ENCODE peak calls at places on chromosomes 5 and 9, in nine cellular contexts. P is MM.1S, T is A549, O is NT2/D1, D is colonic mucosa, Z is sigmoid colon, S is ovary, I is tibial artery, U is GM23338. V is an unnamed sample. For H3K4me1, the result is how much of the 10 kb centered on the place peaks cover.

GRCh38 chr5:114412509-114413171 is 50.8 kb downstream of the KCNN2 start:
- DNase-seq in I (no peak), P (no peak), S (no peak), T (no peak), U (no peak), O (no peak), D (no peak), Z (no peak), V (no peak)

GRCh38 chr5:463952-464351 is 21.0 kb downstream of the EXOC3 start:
- DNase-seq in S (no peak), I (peak), O (no peak), P (no peak), Z (peak), D (no peak), U (no peak), T (no peak), V (peak)

GRCh38 chr5:88940712-88941111 is 57.7 kb upstream of the MEF2C start:
- DNase-seq in S (no peak), I (no peak), O (no peak), U (no peak), Z (no peak), D (no peak), P (peak), T (no peak), V (no peak)

GRCh38 chr9:23934291-23934690 is 108.3 kb upstream of the ELAVL2 start:
- DNase-seq in O (no peak), T (no peak), S (no peak), D (no peak), P (no peak), Z (no peak), I (no peak), U (peak), V (no peak)

GRCh38 chr5:53249529-53249928 is 140.0 kb upstream of the MOCS2 start:
- DNase-seq in U (no peak), T (peak), D (no peak), O (no peak), Z (peak), P (no peak), S (no peak), I (peak), V (no peak)

GRCh38 chr9:114300846-114301797 is 21.8 kb upstream of the ORM1 start:
- DNase-seq in P (no peak), T (no peak), S (peak), D (peak), U (no peak), I (peak), O (no peak), Z (peak), V (no peak)

GRCh38 chr9:137457406-137458193 is 1.5 kb downstream of the NSMF start:
- DNase-seq in T (no peak), Z (no peak), S (peak), I (peak), U (no peak), P (no peak), D (no peak), O (no peak), V (no peak)

GRCh38 chr9:73149371-73150067 is 2.1 kb upstream of the ANXA1 start:
- DNase-seq in U (no peak), D (no peak), S (no peak), Z (no peak), T (peak), O (no peak), I (no peak), P (peak), V (peak)

GRCh38 chr9:98795970-98796363 is 388 bp downstream of the ANKS6 start:
- DNase-seq in Z (no peak), I (no peak), P (peak), U (peak), T (no peak), S (no peak), D (peak), O (no peak), V (no peak)

GRCh38 chr5:160573318-160573717 is 151.7 kb downstream of the PTTG1 start:
- DNase-seq in I (no peak), D (no peak), P (no peak), U (no peak), O (no peak), T (no peak), Z (no peak), S (no peak), V (no peak)

GRCh38 chr9:111301195-111301594 is 28.8 kb downstream of the OR2K2 start:
- DNase-seq in P (no peak), O (no peak), U (no peak), Z (no peak), S (no peak), T (no peak), I (no peak), D (no peak), V (peak)

GRCh38 chr9:106632621-106633020 is 230.3 kb upstream of the ZNF462 start:
- DNase-seq in P (no peak), T (no peak), D (no peak), O (no peak), I (no peak), S (no peak), U (no peak), Z (no peak), V (no peak)

GRCh38 chr9:131112374-131113159 is 12.8 kb upstream of the NUP214 start:
- DNase-seq in D (no peak), S (no peak), T (no peak), U (no peak), I (no peak), Z (no peak), P (no peak), O (no peak), V (no peak)

GRCh38 chr9:125659954-125660353 is 47.1 kb downstream of the MAPKAP1 start:
- DNase-seq in U (no peak), P (no peak), T (no peak), Z (no peak), O (no peak), I (no peak), S (no peak), D (no peak), V (no peak)

GRCh38 chr5:65050826-65051498 is 282.2 kb downstream of the CWC27 start:
- DNase-seq in I (no peak), D (no peak), U (no peak), S (no peak), Z (no peak), T (no peak), O (no peak), P (no peak), V (no peak)

GRCh38 chr9:34554211-34555001 is 31.6 kb upstream of the ENHO start:
- DNase-seq in P (no peak), I (no peak), S (no peak), O (no peak), D (no peak), Z (peak), U (no peak), T (no peak), V (no peak)

GRCh38 chr5:5309645-5310044 is 112.8 kb upstream of the ICE1 start:
- DNase-seq in I (no peak), T (no peak), P (no peak), U (no peak), Z (no peak), D (no peak), S (no peak), O (no peak), V (no peak)

GRCh38 chr9:90967171-90967570 is 165.6 kb downstream of the SYK start:
- DNase-seq in Z (no peak), I (no peak), S (no peak), T (no peak), P (peak), D (no peak), U (peak), O (peak), V (no peak)

GRCh38 chr9:90972057-90972456 is 170.4 kb downstream of the SYK start:
- DNase-seq in T (no peak), D (no peak), I (no peak), O (no peak), Z (no peak), P (peak), S (no peak), U (no peak), V (no peak)

GRCh38 chr9:90966475-90967150 is 165.0 kb downstream of the SYK start:
- DNase-seq in O (no peak), T (no peak), I (no peak), Z (no peak), S (no peak), D (no peak), P (peak), U (no peak), V (no peak)

GRCh38 chr9:90970603-90971002 is 169.0 kb downstream of the SYK start:
- DNase-seq in P (no peak), O (no peak), Z (peak), I (no peak), S (no peak), T (no peak), D (no peak), U (no peak), V (no peak)

GRCh38 chr9:90969021-90969675 is 167.5 kb downstream of the SYK start:
- DNase-seq in T (no peak), Z (no peak), U (no peak), S (no peak), D (no peak), O (no peak), P (peak), I (no peak), V (no peak)
- H3K4me1 ChIP-seq in T (under half), Z (under half), U (under half), S (under half), D (under half), O (under half), P (under half), I (under half), V (under half)

DNA sequence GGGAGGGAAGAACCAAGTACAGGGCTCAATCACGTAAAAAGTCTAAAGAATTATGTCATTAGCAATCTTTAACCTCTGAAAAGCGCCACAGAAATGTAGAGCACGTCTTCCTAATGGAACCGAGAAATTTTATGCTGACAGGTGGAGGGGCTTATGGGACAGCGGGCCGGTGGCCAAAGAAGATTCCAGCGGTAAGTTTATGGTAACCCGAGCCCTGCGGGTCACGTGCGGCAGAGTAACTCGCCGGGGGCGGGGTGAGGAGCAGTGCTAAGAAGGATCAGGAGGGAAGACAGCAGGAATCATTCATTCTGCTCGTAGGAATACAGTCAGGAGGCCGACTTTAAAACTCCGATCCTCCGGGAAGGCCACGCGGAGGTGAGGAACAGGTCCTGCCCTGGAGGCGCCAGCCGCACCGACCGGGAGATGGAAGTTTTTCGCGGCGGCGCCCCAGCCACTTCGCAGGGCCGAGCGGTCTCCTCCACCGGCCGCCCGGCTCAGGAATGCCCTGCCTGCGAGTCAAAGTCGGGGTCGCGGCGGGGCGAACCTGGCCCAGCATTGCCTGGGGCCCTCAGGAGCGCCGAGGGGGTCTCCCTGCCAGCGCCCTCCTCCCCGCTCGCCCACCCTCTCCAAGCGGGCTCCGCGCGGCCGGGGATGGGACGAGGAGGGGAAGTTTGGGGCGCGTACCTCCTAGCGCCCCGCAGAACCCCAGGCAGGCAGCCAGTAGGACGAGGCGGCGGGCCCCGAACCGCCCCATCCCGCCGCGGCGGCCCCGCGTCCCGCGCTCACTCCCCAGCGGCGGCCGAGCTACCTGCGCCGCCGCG is 101.8 kb downstream of the ESM1 start:
- DNase-seq in U (peak), P (no peak), O (no peak), Z (peak), T (no peak), I (peak), S (peak), D (peak), V (peak)
- H3K4me3 ChIP-seq in U (peak), P (peak), O (peak), Z (peak), T (peak), I (peak), S (peak), D (peak), V (no peak)

DNA sequence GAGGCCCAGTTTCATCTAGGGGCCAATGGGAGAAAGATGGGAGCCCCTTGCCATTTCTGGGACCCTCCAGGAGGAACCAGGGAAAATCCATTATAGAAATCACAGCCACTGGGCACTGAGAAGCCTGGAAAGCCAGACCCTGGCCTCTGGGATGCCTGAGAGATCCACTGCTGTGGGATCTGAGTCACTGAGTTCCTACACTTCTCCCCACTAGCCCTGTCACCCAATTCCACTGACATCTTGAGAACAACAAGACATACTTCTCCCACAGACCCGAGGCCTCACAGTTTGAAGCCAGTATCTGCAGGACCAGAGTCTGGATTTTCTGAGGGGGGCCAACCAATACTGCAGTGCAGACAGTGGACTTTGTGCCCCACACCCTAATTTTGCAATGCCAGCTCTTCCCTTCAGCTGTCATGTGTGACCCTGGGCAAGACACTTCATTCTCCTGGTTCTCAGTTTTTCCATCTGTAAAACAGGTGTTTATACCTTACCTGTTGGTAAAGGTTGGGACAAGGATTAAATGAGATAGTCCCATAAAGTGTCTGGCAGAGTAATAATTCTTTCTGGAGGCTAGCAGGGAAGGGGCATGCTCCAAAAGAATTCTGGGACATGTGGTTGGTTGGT is 46.5 kb downstream of the CXXC5 start:
- DNase-seq in Z (no peak), T (no peak), P (no peak), I (no peak), U (no peak), O (no peak), D (no peak), S (no peak), V (no peak)
- H3K4me1 ChIP-seq in Z (under half), T (under half), P (under half), I (half or more), U (under half), O (under half), D (under half), S (under half), V (under half)

GRCh38 chr5:139293199-139293503 is 389 bp upstream of the MATR3 start:
- DNase-seq in I (no peak), S (no peak), T (no peak), Z (no peak), U (no peak), D (no peak), O (no peak), P (no peak), V (no peak)
- H3K4me3 ChIP-seq in I (peak), S (peak), T (peak), Z (peak), U (peak), D (peak), O (peak), P (peak), V (peak)

GRCh38 chr9:127905788-127906191 is 6.4 kb upstream of the ST6GALNAC6 start:
- DNase-seq in Z (no peak), U (no peak), P (no peak), D (peak), O (no peak), I (no peak), T (no peak), S (no peak), V (no peak)

GRCh38 chr9:127910613-127911205 is 6.1 kb downstream of the ST6GALNAC4 start:
- DNase-seq in I (no peak), Z (no peak), S (no peak), U (peak), P (no peak), D (peak), T (no peak), O (no peak), V (peak)

GRCh38 chr9:127907867-127908659 is 8.7 kb upstream of the ST6GALNAC6 start:
- DNase-seq in U (no peak), Z (no peak), P (no peak), I (no peak), D (peak), S (no peak), T (no peak), O (no peak), V (no peak)

GRCh38 chr9:127909839-127910273 is 7.0 kb downstream of the ST6GALNAC4 start:
- DNase-seq in O (no peak), I (no peak), S (no peak), Z (no peak), U (no peak), P (no peak), D (no peak), T (no peak), V (no peak)

GRCh38 chr9:127908660-127908926 is 8.2 kb downstream of the ST6GALNAC4 start:
- DNase-seq in Z (no peak), U (no peak), T (no peak), S (no peak), D (no peak), I (no peak), P (no peak), O (no peak), V (no peak)
- H3K4me1 ChIP-seq in Z (under half), U (under half), T (under half), S (under half), D (under half), I (under half), P (under half), O (under half), V (under half)

GRCh38 chr5:140800816-140801493 is at the start of gene PCDHA3:
- DNase-seq in T (peak), I (no peak), S (no peak), U (peak), D (no peak), P (no peak), O (no peak), Z (no peak), V (no peak)

GRCh38 chr5:140802781-140803271 is 2.0 kb downstream of the PCDHA3 start:
- DNase-seq in S (no peak), U (no peak), P (no peak), Z (no peak), O (no peak), I (no peak), T (no peak), D (no peak), V (no peak)

GRCh38 chr5:140796718-140797095 is 2.1 kb downstream of the PCDHA2 start:
- DNase-seq in P (no peak), Z (no peak), U (no peak), I (no peak), S (no peak), O (no peak), D (no peak), T (no peak), V (no peak)

GRCh38 chr5:140806834-140807775 is at the start of gene PCDHA4:
- DNase-seq in O (peak), I (no peak), P (no peak), D (peak), Z (no peak), T (peak), U (peak), S (no peak), V (no peak)

GRCh38 chr5:140801494-140801841 is 611 bp downstream of the PCDHA3 start:
- DNase-seq in Z (no peak), S (no peak), O (no peak), U (peak), P (no peak), D (no peak), T (peak), I (no peak), V (no peak)
- H3K4me3 ChIP-seq in Z (peak), S (peak), O (no peak), U (peak), P (no peak), D (peak), T (peak), I (peak), V (no peak)

GRCh38 chr9:89477395-89477794 is 20.5 kb downstream of the SEMA4D start:
- DNase-seq in D (no peak), P (no peak), T (no peak), S (no peak), I (no peak), Z (peak), O (no peak), U (no peak), V (no peak)
- H3K4me1 ChIP-seq in D (under half), P (under half), T (under half), S (under half), I (under half), Z (under half), O (under half), U (under half), V (under half)

GRCh38 chr5:142547445-142548374 is 138.2 kb downstream of the FGF1 start:
- DNase-seq in I (no peak), Z (no peak), T (no peak), U (no peak), P (no peak), O (no peak), S (no peak), D (no peak), V (no peak)
- H3K4me3 ChIP-seq in I (no peak), Z (no peak), T (no peak), U (no peak), P (no peak), O (no peak), S (no peak), D (no peak), V (no peak)

GRCh38 chr5:55039843-55040242 is 15.8 kb downstream of the GZMK start:
- DNase-seq in D (no peak), S (no peak), U (no peak), Z (no peak), I (no peak), O (no peak), P (no peak), T (no peak), V (no peak)
- H3K4me1 ChIP-seq in D (under half), S (under half), U (under half), Z (under half), I (under half), O (under half), P (under half), T (under half), V (under half)

DNA sequence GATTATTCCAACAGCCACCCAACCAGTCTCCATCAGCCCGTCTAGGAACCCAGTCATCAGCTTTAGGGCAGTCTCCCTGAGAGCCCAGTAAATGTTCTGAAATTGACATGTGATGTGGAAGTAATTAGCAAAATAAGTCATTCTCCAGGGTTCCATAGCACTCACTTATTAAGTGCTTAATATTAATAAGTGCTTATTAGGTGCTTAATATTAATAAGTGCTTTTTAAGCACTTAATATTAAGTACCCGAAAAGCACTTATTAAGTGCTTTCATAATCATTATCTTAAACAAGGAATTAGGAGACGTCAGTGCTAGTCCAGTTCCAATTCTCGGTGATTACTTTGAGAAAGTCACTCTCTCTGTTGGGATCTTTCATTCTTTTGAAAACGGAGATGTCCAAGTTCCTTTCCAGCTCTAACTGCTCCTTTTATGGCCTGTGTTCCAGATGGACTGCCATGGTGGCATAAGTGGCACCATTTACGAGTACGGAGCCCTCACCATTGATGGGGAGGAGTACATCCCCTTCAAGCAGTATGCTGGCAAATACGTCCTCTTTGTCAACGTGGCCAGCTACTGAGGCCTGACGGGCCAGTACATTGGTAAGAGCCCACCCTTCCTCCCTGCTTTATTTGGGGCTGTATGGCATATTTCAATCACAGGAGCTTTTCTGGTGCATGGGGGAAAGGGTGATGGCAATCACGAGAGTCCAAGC is 4.7 kb downstream of the GPX3 start:
- DNase-seq in Z (no peak), I (no peak), U (no peak), P (no peak), T (no peak), S (no peak), D (no peak), O (no peak), V (no peak)
- H3K4me3 ChIP-seq in Z (peak), I (peak), U (no peak), P (no peak), T (no peak), S (no peak), D (no peak), O (no peak), V (no peak)